ENCODE peak calls at places on chromosome 20, in ten cellular contexts. D is uterus, P is lung, S is heart left ventricle, I is iPS DF 6.9, E is left ventricle myocardium inferior, U is colonic mucosa, R is neural progenitor cell, Z is IMR-90, O is heart right ventricle. M is an unnamed sample. For H3K9me3, the result is how much of the 10 kb centered on the place peaks cover.

GRCh38 chr20:51193066-51193772 is 170.3 kb upstream of the KCNG1 start:
- DNase-seq in R (no peak), P (no peak), Z (peak), D (no peak), O (no peak), I (no peak), E (no peak), U (no peak), S (no peak), M (no peak)

GRCh38 chr20:41205313-41205712 is 68.0 kb downstream of the PLCG1 start:
- DNase-seq in Z (no peak), S (no peak), O (no peak), R (no peak), I (no peak), E (no peak), P (no peak), D (no peak), U (no peak), M (no peak)

GRCh38 chr20:51267679-51268078 is 244.8 kb upstream of the KCNG1 start:
- DNase-seq in E (no peak), R (no peak), I (no peak), Z (no peak), D (no peak), P (no peak), O (no peak), U (no peak), S (no peak), M (no peak)

GRCh38 chr20:3663031-3663701 is at the start of gene GFRA4:
- DNase-seq in Z (no peak), I (no peak), O (no peak), R (peak), U (no peak), E (no peak), P (no peak), S (no peak), D (no peak), M (peak)

GRCh38 chr20:54535045-54535444 is 59.7 kb downstream of the DOK5 start:
- DNase-seq in E (no peak), D (no peak), U (no peak), S (no peak), Z (no peak), O (no peak), I (no peak), P (no peak), R (no peak), M (no peak)

GRCh38 chr20:41482647-41483552 is 116.3 kb upstream of the EMILIN3 start:
- DNase-seq in R (no peak), I (no peak), O (no peak), U (no peak), P (no peak), S (no peak), Z (peak), E (no peak), D (no peak), M (no peak)

GRCh38 chr20:36435799-36436541 is 105.3 kb upstream of the MYL9 start:
- DNase-seq in E (peak), P (peak), O (peak), Z (peak), U (peak), R (peak), S (peak), I (peak), D (peak), M (peak)

GRCh38 chr20:63782051-63782471 is 42.5 kb downstream of the SLC2A4RG start:
- DNase-seq in I (no peak), U (no peak), R (no peak), O (no peak), E (no peak), S (no peak), Z (no peak), P (no peak), D (no peak), M (no peak)

GRCh38 chr20:57598491-57598890 is 21.7 kb downstream of the ZBP1 start:
- DNase-seq in I (no peak), Z (no peak), S (no peak), O (no peak), R (no peak), P (no peak), D (no peak), U (no peak), E (no peak), M (no peak)

GRCh38 chr20:34078540-34078939 is 33.5 kb downstream of the EIF2S2 start:
- DNase-seq in O (no peak), Z (no peak), I (no peak), E (no peak), R (no peak), D (no peak), S (no peak), U (no peak), P (no peak), M (no peak)

GRCh38 chr20:62105592-62105991 is 16.7 kb upstream of the LSM14B start:
- DNase-seq in Z (no peak), S (no peak), E (no peak), D (no peak), I (no peak), R (no peak), P (no peak), U (no peak), O (no peak), M (no peak)

GRCh38 chr20:62101078-62101477 is 21.2 kb upstream of the LSM14B start:
- DNase-seq in P (no peak), D (no peak), S (no peak), U (no peak), I (no peak), E (no peak), R (no peak), O (no peak), Z (no peak), M (no peak)

GRCh38 chr20:62104234-62104789 is 18.0 kb upstream of the LSM14B start:
- DNase-seq in R (no peak), E (no peak), O (no peak), P (no peak), I (no peak), U (no peak), Z (no peak), D (no peak), S (no peak), M (no peak)

GRCh38 chr20:62103508-62104233 is 18.6 kb upstream of the LSM14B start:
- DNase-seq in D (no peak), Z (no peak), S (no peak), P (no peak), U (no peak), I (no peak), E (no peak), O (no peak), R (no peak), M (no peak)

DNA sequence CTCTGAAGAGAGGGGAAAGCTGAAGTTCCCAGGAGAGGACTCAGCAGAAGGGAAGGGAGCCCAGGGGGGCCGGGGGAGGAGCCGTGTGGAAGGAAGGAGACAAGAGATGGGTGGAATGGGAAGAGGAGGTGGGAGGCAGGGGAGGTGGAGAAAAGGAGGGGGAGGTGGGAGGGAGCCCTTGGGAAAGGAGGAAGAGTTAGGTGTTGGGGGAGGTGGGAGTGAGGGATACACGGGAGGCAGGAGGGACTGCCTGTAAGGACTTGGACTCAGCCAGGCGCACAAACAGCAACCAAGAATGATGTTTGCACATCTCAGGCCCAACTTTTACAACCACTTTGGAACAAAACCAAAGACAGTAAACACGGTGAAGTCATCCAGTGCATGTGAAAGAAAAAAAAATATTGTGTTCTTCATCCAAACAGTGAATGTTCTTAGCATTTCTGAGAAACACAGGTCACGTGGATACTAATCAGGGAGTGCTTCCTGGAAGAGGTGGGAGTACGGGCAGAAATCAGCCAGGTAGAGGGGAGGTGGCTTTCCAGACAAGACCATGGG is 17.4 kb upstream of the LSM14B start:
- DNase-seq in E (no peak), R (no peak), S (no peak), I (no peak), D (peak), U (peak), Z (peak), P (no peak), O (no peak), M (no peak)
- H3K9me3 ChIP-seq in E (half or more), R (under half), S (under half), I (under half), D (under half), U (under half), Z (under half), P (half or more), O (under half), M (under half)

GRCh38 chr20:60474385-60474910 is 516.2 kb downstream of the CDH26 start:
- DNase-seq in P (no peak), I (no peak), E (no peak), S (no peak), U (no peak), D (no peak), O (no peak), R (no peak), Z (no peak), M (no peak)
- H3K9me3 ChIP-seq in P (under half), I (under half), E (under half), S (under half), U (under half), D (under half), O (under half), R (under half), Z (under half), M (under half)

DNA sequence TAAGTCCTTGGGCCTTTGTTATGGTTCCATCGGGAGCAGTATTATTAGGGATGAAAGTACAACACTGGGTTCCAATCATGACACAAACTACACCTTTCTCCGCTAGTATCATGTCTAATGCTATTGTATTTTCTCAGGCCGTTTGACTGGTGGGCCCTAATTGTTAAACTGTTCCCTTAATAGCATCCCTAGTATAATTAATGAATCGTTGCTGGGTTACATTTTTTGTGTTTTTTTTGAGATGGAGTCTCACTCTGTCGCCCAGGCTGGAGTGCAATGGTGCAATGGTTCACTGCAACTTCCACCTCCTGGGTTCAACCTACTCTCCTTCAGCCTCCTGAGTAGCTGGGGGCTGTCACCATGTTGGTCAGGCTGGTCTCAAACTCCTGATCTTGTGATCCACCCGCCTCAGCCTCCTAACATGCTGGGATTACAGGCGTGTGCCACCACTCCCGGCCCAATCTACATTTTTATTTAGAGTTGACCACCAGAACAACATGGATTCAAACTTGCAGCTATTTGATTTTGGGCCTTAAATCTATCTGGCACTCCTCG is 4.1 kb upstream of the ZNFX1 start:
- DNase-seq in O (no peak), S (no peak), U (no peak), E (no peak), P (no peak), Z (no peak), R (no peak), D (no peak), I (no peak), M (no peak)
- H3K9me3 ChIP-seq in O (under half), S (under half), U (under half), E (half or more), P (under half), Z (under half), R (under half), D (under half), I (under half), M (under half)

GRCh38 chr20:47263080-47263479 is 93.4 kb downstream of the ZMYND8 start:
- DNase-seq in P (no peak), D (no peak), S (no peak), U (no peak), Z (no peak), I (no peak), E (no peak), O (no peak), R (no peak), M (no peak)

GRCh38 chr20:47262008-47262364 is 94.5 kb downstream of the ZMYND8 start:
- DNase-seq in O (no peak), S (no peak), D (no peak), E (no peak), Z (no peak), U (no peak), P (no peak), R (no peak), I (no peak), M (no peak)

GRCh38 chr20:47262365-47263013 is 94.0 kb downstream of the ZMYND8 start:
- DNase-seq in Z (no peak), E (no peak), P (no peak), D (no peak), R (no peak), S (no peak), I (no peak), O (no peak), U (no peak), M (no peak)

GRCh38 chr20:47265214-47265613 is 91.3 kb downstream of the ZMYND8 start:
- DNase-seq in R (no peak), E (no peak), P (no peak), D (no peak), S (no peak), U (no peak), Z (no peak), O (no peak), I (no peak), M (no peak)

DNA sequence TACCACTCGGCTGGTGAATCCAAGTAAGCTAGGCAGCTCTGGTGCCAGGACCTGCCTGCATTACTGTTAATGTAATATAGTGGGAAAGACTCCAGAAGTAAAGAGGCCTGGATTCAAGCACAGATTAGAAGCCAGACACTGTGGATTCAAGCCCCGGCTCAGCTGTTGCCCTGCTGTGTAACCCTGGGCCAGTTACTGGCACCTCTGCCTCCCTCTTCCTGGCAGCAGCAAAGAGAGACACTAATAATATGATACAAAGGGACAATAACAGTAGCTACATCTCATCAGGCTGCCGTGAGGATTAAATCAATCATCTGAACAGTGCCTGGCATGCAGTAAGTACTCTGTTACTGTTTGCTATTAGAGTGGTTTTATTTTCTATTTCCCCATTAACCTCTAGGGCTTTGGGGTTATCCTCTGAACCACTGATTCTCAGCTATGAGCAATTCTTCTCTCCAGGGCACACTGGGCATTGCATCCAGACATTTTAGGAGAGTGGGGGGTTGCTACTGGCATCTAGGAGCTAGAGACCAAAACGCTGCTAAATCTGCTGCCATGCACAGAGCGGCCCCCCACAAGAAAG is 92.9 kb downstream of the ZMYND8 start:
- DNase-seq in U (no peak), I (no peak), S (no peak), O (no peak), P (no peak), D (no peak), E (no peak), R (no peak), Z (no peak), M (no peak)
- H3K9me3 ChIP-seq in U (under half), I (under half), S (under half), O (under half), P (under half), D (under half), E (under half), R (under half), Z (under half), M (under half)

GRCh38 chr20:46013826-46014516 is 5.3 kb downstream of the MMP9 start:
- DNase-seq in S (peak), E (no peak), I (no peak), O (no peak), D (no peak), Z (peak), U (peak), P (no peak), R (peak), M (peak)

GRCh38 chr20:46017272-46017671 is 8.6 kb downstream of the MMP9 start:
- DNase-seq in O (no peak), R (no peak), D (no peak), I (no peak), P (no peak), E (no peak), U (no peak), S (no peak), Z (no peak), M (no peak)

GRCh38 chr20:46011631-46012482 is 3.1 kb downstream of the MMP9 start:
- DNase-seq in R (peak), O (peak), P (peak), U (peak), D (no peak), I (no peak), S (peak), Z (peak), E (peak), M (peak)

GRCh38 chr20:46012926-46013825 is 4.5 kb downstream of the MMP9 start:
- DNase-seq in I (no peak), O (no peak), P (no peak), E (no peak), S (no peak), R (no peak), U (no peak), D (no peak), Z (no peak), M (no peak)

DNA sequence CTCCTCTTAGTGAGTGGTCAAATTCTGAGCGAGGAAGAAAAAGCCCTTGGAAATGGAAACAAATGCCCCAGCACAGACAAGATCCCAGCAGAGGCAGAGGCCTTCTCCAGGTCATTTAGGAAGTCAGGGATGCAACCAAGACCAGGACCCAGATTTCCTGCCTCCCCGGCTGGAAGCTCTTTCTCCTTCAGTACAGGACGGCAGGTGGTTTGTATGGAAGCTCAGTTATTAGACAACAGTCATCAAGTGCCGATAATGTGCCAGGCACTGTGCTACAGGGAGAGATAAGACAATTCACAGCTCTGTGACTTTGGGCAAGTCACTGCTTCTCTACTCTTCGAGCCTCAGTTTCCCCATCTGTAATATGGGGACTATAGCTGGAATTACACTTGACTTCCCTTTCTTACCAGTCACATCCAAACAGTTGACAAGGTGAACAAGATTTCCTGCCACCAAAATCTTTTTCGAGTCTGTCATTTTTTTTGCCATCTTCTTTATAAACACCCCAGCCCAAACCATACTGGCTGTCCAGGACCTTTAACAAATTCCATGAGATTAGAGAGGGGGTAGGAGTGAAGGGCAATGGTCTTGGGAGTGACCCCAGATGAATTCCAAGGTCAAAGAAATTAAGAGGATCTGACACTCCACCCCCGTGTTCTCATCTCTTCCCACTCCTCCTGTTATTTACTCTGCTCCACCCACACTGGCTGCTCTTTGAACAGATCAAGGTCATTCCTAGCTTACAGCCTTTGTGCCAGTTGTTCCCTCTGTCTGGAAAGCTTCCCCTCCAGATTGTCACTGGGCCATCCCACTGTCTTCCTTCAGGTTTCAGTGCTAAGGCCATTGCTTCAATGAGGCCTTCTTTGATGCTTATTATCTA is 6.0 kb downstream of the MMP9 start:
- DNase-seq in D (no peak), Z (no peak), E (no peak), S (no peak), I (no peak), P (no peak), U (no peak), O (no peak), R (no peak), M (no peak)
- H3K9me3 ChIP-seq in D (under half), Z (under half), E (under half), S (under half), I (under half), P (under half), U (under half), O (under half), R (under half), M (under half)